ENCODE peak calls at places on chromosomes 4 and X, in five cellular contexts. One of them, this sample, is unnamed.

GRCh38 chr4:156583265-156583664 is 388.3 kb downstream of the PDGFC start:
- DNase-seq in mesenchymal stem cell: no peak
- DNase-seq in CD4-positive, alpha-beta memory T cell: no peak
- DNase-seq in stomach: no peak
- DNase-seq in NT2/D1: no peak
- DNase-seq in this sample: no peak

GRCh38 chrX:45006002-45006800 is 133.2 kb downstream of the KDM6A start:
- DNase-seq in stomach: no peak
- DNase-seq in CD4-positive, alpha-beta memory T cell: no peak
- DNase-seq in NT2/D1: no peak
- DNase-seq in mesenchymal stem cell: no peak
- DNase-seq in this sample: no peak

GRCh38 chr4:41912546-41912945 is 22.7 kb upstream of the TMEM33 start:
- DNase-seq in CD4-positive, alpha-beta memory T cell: no peak
- DNase-seq in mesenchymal stem cell: no peak
- DNase-seq in NT2/D1: no peak
- DNase-seq in stomach: no peak
- DNase-seq in this sample: no peak

GRCh38 chrX:118350221-118350620 is 4.3 kb downstream of the WDR44 start:
- DNase-seq in NT2/D1: no peak
- DNase-seq in stomach: no peak
- DNase-seq in mesenchymal stem cell: peak; percentile 47
- DNase-seq in CD4-positive, alpha-beta memory T cell: no peak
- DNase-seq in this sample: no peak

GRCh38 chrX:135625995-135626394 is 87.4 kb upstream of the CT45A1 start:
- DNase-seq in CD4-positive, alpha-beta memory T cell: no peak
- DNase-seq in stomach: no peak
- DNase-seq in mesenchymal stem cell: peak; percentile 0
- DNase-seq in NT2/D1: no peak
- DNase-seq in this sample: no peak

GRCh38 chr4:5816101-5816500 is 76.8 kb downstream of the CRMP1 start:
- DNase-seq in CD4-positive, alpha-beta memory T cell: no peak
- DNase-seq in NT2/D1: no peak
- DNase-seq in stomach: no peak
- DNase-seq in mesenchymal stem cell: no peak
- DNase-seq in this sample: no peak

GRCh38 chr4:126784966-126785580 is 847.7 kb upstream of the INTU start:
- DNase-seq in mesenchymal stem cell: no peak
- DNase-seq in NT2/D1: peak; percentile 0
- DNase-seq in CD4-positive, alpha-beta memory T cell: no peak
- DNase-seq in stomach: no peak
- DNase-seq in this sample: no peak

GRCh38 chr4:40335508-40335860 is 351 bp downstream of the CHRNA9 start:
- DNase-seq in CD4-positive, alpha-beta memory T cell: no peak
- DNase-seq in mesenchymal stem cell: peak; percentile 49
- DNase-seq in NT2/D1: no peak
- DNase-seq in stomach: no peak
- DNase-seq in this sample: no peak

GRCh38 chr4:2924286-2924685 is 38.9 kb downstream of the NOP14 start:
- DNase-seq in CD4-positive, alpha-beta memory T cell: no peak
- DNase-seq in mesenchymal stem cell: no peak
- DNase-seq in stomach: peak; percentile 24
- DNase-seq in NT2/D1: no peak
- DNase-seq in this sample: no peak

GRCh38 chr4:749771-750666 is 44.4 kb downstream of the PCGF3 start:
- DNase-seq in CD4-positive, alpha-beta memory T cell: no peak
- DNase-seq in NT2/D1: no peak
- DNase-seq in mesenchymal stem cell: no peak
- DNase-seq in stomach: no peak
- DNase-seq in this sample: no peak

GRCh38 chr4:174669278-174669677 is 147.0 kb upstream of the HPGD start:
- DNase-seq in NT2/D1: no peak
- DNase-seq in CD4-positive, alpha-beta memory T cell: no peak
- DNase-seq in stomach: no peak
- DNase-seq in mesenchymal stem cell: peak; percentile 81
- DNase-seq in this sample: no peak

GRCh38 chrX:13414006-13414647 is 94.3 kb upstream of the ATXN3L start:
- DNase-seq in NT2/D1: no peak
- DNase-seq in stomach: no peak
- DNase-seq in mesenchymal stem cell: no peak
- DNase-seq in CD4-positive, alpha-beta memory T cell: no peak
- DNase-seq in this sample: no peak

GRCh38 chr4:119037709-119038463 is 97.7 kb upstream of the MYOZ2 start:
- DNase-seq in NT2/D1: no peak
- DNase-seq in mesenchymal stem cell: no peak
- DNase-seq in CD4-positive, alpha-beta memory T cell: no peak
- DNase-seq in stomach: no peak
- DNase-seq in this sample: no peak

GRCh38 chrX:13165747-13166146 is 121.3 kb upstream of the FAM9C start:
- DNase-seq in mesenchymal stem cell: no peak
- DNase-seq in NT2/D1: no peak
- DNase-seq in stomach: no peak
- DNase-seq in CD4-positive, alpha-beta memory T cell: no peak
- DNase-seq in this sample: no peak

GRCh38 chr4:26161030-26161824 is 159.6 kb upstream of the RBPJ start:
- DNase-seq in mesenchymal stem cell: no peak
- DNase-seq in CD4-positive, alpha-beta memory T cell: no peak
- DNase-seq in NT2/D1: no peak
- DNase-seq in stomach: no peak
- DNase-seq in this sample: no peak

GRCh38 chr4:68176904-68177303 is 47.2 kb upstream of the TMPRSS11F start:
- DNase-seq in NT2/D1: no peak
- DNase-seq in mesenchymal stem cell: no peak
- DNase-seq in CD4-positive, alpha-beta memory T cell: no peak
- DNase-seq in stomach: no peak
- DNase-seq in this sample: no peak

GRCh38 chr4:68180858-68181531 is 51.3 kb upstream of the TMPRSS11F start:
- DNase-seq in mesenchymal stem cell: peak; percentile 14
- DNase-seq in CD4-positive, alpha-beta memory T cell: no peak
- DNase-seq in stomach: no peak
- DNase-seq in NT2/D1: no peak
- DNase-seq in this sample: no peak

GRCh38 chr4:68175562-68176155 is 46.0 kb upstream of the TMPRSS11F start:
- DNase-seq in NT2/D1: peak; percentile 28
- DNase-seq in mesenchymal stem cell: peak; percentile 60
- DNase-seq in stomach: no peak
- DNase-seq in CD4-positive, alpha-beta memory T cell: no peak
- DNase-seq in this sample: no peak

GRCh38 chr4:68182382-68182820 is 52.7 kb upstream of the TMPRSS11F start:
- DNase-seq in stomach: no peak
- DNase-seq in mesenchymal stem cell: no peak
- DNase-seq in NT2/D1: no peak
- DNase-seq in CD4-positive, alpha-beta memory T cell: no peak
- DNase-seq in this sample: no peak

GRCh38 chr4:68176500-68176899 is 46.8 kb upstream of the TMPRSS11F start:
- DNase-seq in NT2/D1: no peak
- DNase-seq in stomach: no peak
- DNase-seq in mesenchymal stem cell: peak; percentile 2
- DNase-seq in CD4-positive, alpha-beta memory T cell: no peak
- DNase-seq in this sample: no peak
- H3K9me3 ChIP-seq in NT2/D1: peaks cover 8% of the 10 kb centered on the region
- H3K9me3 ChIP-seq in stomach: no peaks in the 10 kb centered on the region
- H3K9me3 ChIP-seq in mesenchymal stem cell: no peaks in the 10 kb centered on the region
- H3K9me3 ChIP-seq in CD4-positive, alpha-beta memory T cell: no peaks in the 10 kb centered on the region
- H3K9me3 ChIP-seq in this sample: no peaks in the 10 kb centered on the region

GRCh38 chr4:183380901-183381300 is 58.7 kb upstream of the CLDN24 start:
- DNase-seq in stomach: no peak
- DNase-seq in CD4-positive, alpha-beta memory T cell: no peak
- DNase-seq in mesenchymal stem cell: no peak
- DNase-seq in NT2/D1: no peak
- DNase-seq in this sample: no peak
- H3K9me3 ChIP-seq in stomach: peaks cover 17% of the 10 kb centered on the region
- H3K9me3 ChIP-seq in CD4-positive, alpha-beta memory T cell: no peaks in the 10 kb centered on the region
- H3K9me3 ChIP-seq in mesenchymal stem cell: peaks cover 14% of the 10 kb centered on the region
- H3K9me3 ChIP-seq in NT2/D1: peaks cover 24% of the 10 kb centered on the region
- H3K9me3 ChIP-seq in this sample: no peaks in the 10 kb centered on the region

GRCh38 chrX:145729635-145730034 is 88.0 kb upstream of the SLITRK2 start:
- DNase-seq in stomach: no peak
- DNase-seq in CD4-positive, alpha-beta memory T cell: no peak
- DNase-seq in NT2/D1: no peak
- DNase-seq in mesenchymal stem cell: no peak
- DNase-seq in this sample: no peak

DNA sequence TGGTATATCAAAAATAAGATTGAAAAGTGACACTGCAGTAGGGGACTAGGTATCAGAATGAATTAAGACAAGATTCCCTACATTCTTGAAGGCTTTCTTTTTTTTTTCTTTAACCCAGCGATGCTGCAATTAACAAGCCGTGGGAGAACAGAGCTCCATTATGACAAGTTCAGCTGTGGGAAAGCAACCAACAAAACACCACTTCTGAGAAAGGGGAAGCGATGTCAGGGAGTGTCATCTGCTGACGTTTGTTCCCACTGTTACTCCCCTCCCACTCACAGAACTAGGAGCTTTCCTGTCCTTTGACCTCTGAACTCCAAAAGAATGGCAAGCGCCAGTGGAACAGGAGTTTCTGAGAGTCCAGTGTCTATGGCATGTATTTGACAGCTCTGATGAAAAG is 90.2 kb upstream of the SLITRK2 start:
- DNase-seq in mesenchymal stem cell: no peak
- DNase-seq in NT2/D1: no peak
- DNase-seq in stomach: no peak
- DNase-seq in CD4-positive, alpha-beta memory T cell: no peak
- DNase-seq in this sample: no peak
- H3K9me3 ChIP-seq in mesenchymal stem cell: peaks cover 1% of the 10 kb centered on the region
- H3K9me3 ChIP-seq in NT2/D1: no peaks in the 10 kb centered on the region
- H3K9me3 ChIP-seq in stomach: no peaks in the 10 kb centered on the region
- H3K9me3 ChIP-seq in CD4-positive, alpha-beta memory T cell: no peaks in the 10 kb centered on the region
- H3K9me3 ChIP-seq in this sample: no peaks in the 10 kb centered on the region

GRCh38 chr4:159925770-159926169 is 822.9 kb downstream of the RAPGEF2 start:
- DNase-seq in mesenchymal stem cell: no peak
- DNase-seq in stomach: no peak
- DNase-seq in NT2/D1: no peak
- DNase-seq in CD4-positive, alpha-beta memory T cell: no peak
- DNase-seq in this sample: no peak
- H3K9me3 ChIP-seq in mesenchymal stem cell: peaks cover 15% of the 10 kb centered on the region
- H3K9me3 ChIP-seq in stomach: peaks cover 25% of the 10 kb centered on the region
- H3K9me3 ChIP-seq in NT2/D1: peaks cover 10% of the 10 kb centered on the region
- H3K9me3 ChIP-seq in CD4-positive, alpha-beta memory T cell: peaks cover 5% of the 10 kb centered on the region
- H3K9me3 ChIP-seq in this sample: no peaks in the 10 kb centered on the region

This sample was measured in T-helper 17 cell.